ENCODE peak calls at places on chromosomes 12 and 14, in eight cellular contexts. M is glutamatergic neuron; Q is lower lobe of right lung; K is activated CD8-positive, alpha-beta memory T cell treated with anti-CD3 and anti-CD28 coated beads for 1 hour; A is fibroblast of lung; S is ovary; C is Panc1; T is Right ventricle myocardium superior. F is an unnamed sample.

GRCh38 chr12:110619534-110619953 is 5.6 kb downstream of the TCTN1 start:
- DNase-seq in M (no peak), Q (no peak), K (no peak), A (no peak), S (no peak), C (no peak), T (no peak), F (no peak)

GRCh38 chr12:131092911-131093901 is 139.5 kb downstream of the ADGRD1 start:
- DNase-seq in M (peak), Q (peak), K (no peak), A (no peak), S (peak), C (no peak), T (peak), F (no peak)

GRCh38 chr14:104694991-104695659 is 5.7 kb downstream of the INF2 start:
- DNase-seq in M (no peak), Q (no peak), K (no peak), A (no peak), S (no peak), C (no peak), T (peak), F (no peak)

GRCh38 chr12:4191642-4192041 is 81.9 kb upstream of the CCND2 start:
- DNase-seq in M (no peak), Q (no peak), K (no peak), A (no peak), S (no peak), C (no peak), T (no peak), F (no peak)

GRCh38 chr12:40474630-40475029 is 217.6 kb upstream of the CNTN1 start:
- DNase-seq in M (no peak), Q (no peak), K (no peak), A (no peak), S (no peak), C (no peak), T (no peak), F (no peak)

GRCh38 chr14:35821546-35822411 is 4.4 kb upstream of the BRMS1L start:
- DNase-seq in M (no peak), Q (no peak), K (no peak), A (peak), S (no peak), C (peak), T (no peak), F (no peak)

GRCh38 chr12:85441740-85442139 is 161.7 kb downstream of the ALX1 start:
- DNase-seq in M (no peak), Q (no peak), K (no peak), A (peak), S (no peak), C (no peak), T (no peak), F (no peak)

GRCh38 chr14:32565256-32565655 is 236.2 kb downstream of the AKAP6 start:
- DNase-seq in M (no peak), Q (no peak), K (no peak), A (no peak), S (no peak), C (no peak), T (no peak), F (no peak)

GRCh38 chr12:20577054-20577453 is 118.1 kb upstream of the SLCO1C1 start:
- DNase-seq in M (no peak), Q (no peak), K (no peak), A (no peak), S (no peak), C (no peak), T (no peak), F (no peak)

GRCh38 chr12:31518680-31519227 is 72.2 kb downstream of the DENND5B start:
- DNase-seq in M (no peak), Q (no peak), K (no peak), A (peak), S (peak), C (peak), T (no peak), F (no peak)

GRCh38 chr12:7162691-7163114 is 26.8 kb upstream of the PEX5 start:
- DNase-seq in M (no peak), Q (peak), K (no peak), A (no peak), S (no peak), C (no peak), T (no peak), F (peak)

GRCh38 chr14:61213116-61213720 is 67.9 kb downstream of the TMEM30B start:
- DNase-seq in M (no peak), Q (no peak), K (no peak), A (peak), S (no peak), C (no peak), T (no peak), F (no peak)

GRCh38 chr12:132287391-132288238 is 41.8 kb downstream of the GALNT9 start:
- DNase-seq in M (no peak), Q (peak), K (no peak), A (no peak), S (no peak), C (no peak), T (peak), F (no peak)

GRCh38 chr14:50739186-50739585 is 71.1 kb upstream of the SAV1 start:
- DNase-seq in M (no peak), Q (no peak), K (no peak), A (no peak), S (no peak), C (no peak), T (no peak), F (no peak)

GRCh38 chr14:100875861-100876590 is 27.5 kb downstream of the RTL1 start:
- DNase-seq in M (no peak), Q (peak), K (no peak), A (no peak), S (no peak), C (no peak), T (peak), F (no peak)

GRCh38 chr12:131672941-131673330 is 38.0 kb upstream of the SFSWAP start:
- DNase-seq in M (no peak), Q (no peak), K (no peak), A (no peak), S (no peak), C (no peak), T (no peak), F (no peak)

GRCh38 chr14:64541261-64541970 is 875 bp downstream of the HSPA2 start:
- DNase-seq in M (peak), Q (peak), K (no peak), A (peak), S (peak), C (no peak), T (peak), F (peak)

GRCh38 chr12:124929649-124930419 is 15.4 kb upstream of the UBC start:
- DNase-seq in M (no peak), Q (no peak), K (no peak), A (no peak), S (no peak), C (no peak), T (no peak), F (no peak)

GRCh38 chr12:98464155-98464554 is 51.2 kb upstream of the TMPO start:
- DNase-seq in M (no peak), Q (peak), K (no peak), A (peak), S (no peak), C (no peak), T (no peak), F (no peak)

GRCh38 chr14:51534623-51535022 is 117.1 kb upstream of the FRMD6 start:
- DNase-seq in M (no peak), Q (no peak), K (no peak), A (no peak), S (no peak), C (no peak), T (no peak), F (peak)

GRCh38 chr12:1809606-1810140 is 10.7 kb upstream of the LRTM2 start:
- DNase-seq in M (peak), Q (peak), K (no peak), A (no peak), S (no peak), C (no peak), T (peak), F (no peak)

GRCh38 chr14:71529855-71530254 is 402.4 kb upstream of the RGS6 start:
- DNase-seq in M (peak), Q (no peak), K (no peak), A (peak), S (peak), C (no peak), T (peak), F (no peak)

GRCh38 chr14:30069536-30069935 is 141.9 kb upstream of the PRKD1 start:
- DNase-seq in M (no peak), Q (no peak), K (no peak), A (no peak), S (no peak), C (no peak), T (no peak), F (no peak)

GRCh38 chr12:121812320-121812871 is 8.6 kb downstream of the SETD1B start:
- DNase-seq in M (peak), Q (peak), K (no peak), A (peak), S (peak), C (no peak), T (peak), F (peak)

GRCh38 chr14:42654707-42655106 is 1048.0 kb downstream of the LRFN5 start:
- DNase-seq in M (no peak), Q (no peak), K (no peak), A (no peak), S (no peak), C (no peak), T (no peak), F (no peak)

GRCh38 chr12:90112668-90113067 is 404.0 kb upstream of the ATP2B1 start:
- DNase-seq in M (no peak), Q (no peak), K (no peak), A (no peak), S (no peak), C (no peak), T (no peak), F (no peak)

GRCh38 chr12:67161322-67161918 is 107.7 kb upstream of the CAND1 start:
- DNase-seq in M (peak), Q (no peak), K (no peak), A (peak), S (peak), C (peak), T (no peak), F (no peak)

GRCh38 chr12:66066071-66066928 is 64.2 kb downstream of the LLPH start:
- DNase-seq in M (no peak), Q (no peak), K (no peak), A (peak), S (no peak), C (no peak), T (no peak), F (no peak)

GRCh38 chr14:35400707-35401421 is 3.7 kb downstream of the NFKBIA start:
- DNase-seq in M (no peak), Q (no peak), K (no peak), A (no peak), S (peak), C (no peak), T (no peak), F (no peak)

GRCh38 chr12:54460317-54460935 is 13.0 kb downstream of the GTSF1 start:
- DNase-seq in M (no peak), Q (no peak), K (no peak), A (no peak), S (no peak), C (no peak), T (no peak), F (no peak)

GRCh38 chr12:52630609-52631200 is 12.3 kb upstream of the KRT73 start:
- DNase-seq in M (no peak), Q (no peak), K (no peak), A (no peak), S (no peak), C (no peak), T (no peak), F (no peak)

GRCh38 chr12:48998497-48999353 is 450 bp downstream of the DDN start:
- DNase-seq in M (peak), Q (peak), K (no peak), A (peak), S (no peak), C (no peak), T (peak), F (no peak)

GRCh38 chr12:71010143-71010479 is 89.6 kb upstream of the PTPRR start:
- DNase-seq in M (no peak), Q (no peak), K (no peak), A (no peak), S (no peak), C (no peak), T (no peak), F (no peak)

GRCh38 chr14:68791078-68791983 is 1.5 kb downstream of the ZFP36L1 start:
- DNase-seq in M (peak), Q (no peak), K (no peak), A (peak), S (no peak), C (no peak), T (no peak), F (peak)

GRCh38 chr12:5964913-5965900 is 20.1 kb upstream of the ANO2 start:
- DNase-seq in M (no peak), Q (no peak), K (no peak), A (no peak), S (no peak), C (no peak), T (no peak), F (no peak)

GRCh38 chr14:102760485-102761193 is 16.6 kb upstream of the TRAF3 start:
- DNase-seq in M (no peak), Q (no peak), K (no peak), A (no peak), S (no peak), C (no peak), T (peak), F (no peak)

F was measured in pancreas.